ENCODE peak calls at places on chromosomes 3 and 15, in six cellular contexts. M is astrocyte of the cerebellum, O is upper lobe of left lung, X is lower lobe of right lung, Q is left lung, H is AG09309. F is an unnamed sample.

GRCh38 chr15:74213858-74214284 is 11.3 kb upstream of the STRA6 start:
- DNase-seq in M (no peak), O (no peak), X (no peak), Q (no peak), H (no peak), F (no peak)

GRCh38 chr3:34955684-34956083 is 683.6 kb upstream of the ARPP21 start:
- DNase-seq in M (no peak), O (no peak), X (no peak), Q (no peak), H (no peak), F (no peak)

GRCh38 chr15:79091204-79091867 is 756 bp upstream of the RASGRF1 start:
- DNase-seq in M (no peak), O (peak), X (no peak), Q (no peak), H (no peak), F (peak)

GRCh38 chr15:74913041-74913440 is 6.4 kb upstream of the FAM219B start:
- DNase-seq in M (no peak), O (no peak), X (no peak), Q (no peak), H (no peak), F (no peak)

GRCh38 chr3:122299872-122300460 is 25.1 kb upstream of the CSTA start:
- DNase-seq in M (no peak), O (no peak), X (no peak), Q (no peak), H (no peak), F (no peak)

GRCh38 chr3:1087066-1087555 is 5.7 kb upstream of the CNTN6 start:
- DNase-seq in M (peak), O (no peak), X (peak), Q (peak), H (peak), F (peak)

GRCh38 chr3:33278106-33278672 is 947 bp downstream of the FBXL2 start:
- DNase-seq in M (no peak), O (no peak), X (no peak), Q (no peak), H (no peak), F (no peak)

GRCh38 chr15:43748376-43748775 is 2.1 kb downstream of the PDIA3 start:
- DNase-seq in M (no peak), O (no peak), X (no peak), Q (no peak), H (no peak), F (no peak)

GRCh38 chr15:35596261-35596660 is 50.3 kb upstream of the DPH6 start:
- DNase-seq in M (no peak), O (no peak), X (no peak), Q (no peak), H (no peak), F (no peak)

GRCh38 chr3:118501152-118501551 is 533.5 kb downstream of the IGSF11 start:
- DNase-seq in M (peak), O (no peak), X (peak), Q (peak), H (no peak), F (no peak)

GRCh38 chr3:175102161-175102560 is 243.0 kb downstream of the NAALADL2 start:
- DNase-seq in M (no peak), O (no peak), X (no peak), Q (no peak), H (no peak), F (no peak)

GRCh38 chr3:39644176-39644575 is 165.2 kb upstream of the MYRIP start:
- DNase-seq in M (peak), O (no peak), X (no peak), Q (no peak), H (peak), F (no peak)

GRCh38 chr15:90934256-90934948 is 683 bp upstream of the UNC45A start:
- DNase-seq in M (peak), O (peak), X (peak), Q (peak), H (no peak), F (peak)

GRCh38 chr3:116302087-116302747 is 143.1 kb downstream of the LSAMP start:
- DNase-seq in M (no peak), O (no peak), X (no peak), Q (no peak), H (no peak), F (no peak)

GRCh38 chr15:101615986-101616848 is 36.0 kb downstream of the TM2D3 start:
- DNase-seq in M (peak), O (peak), X (no peak), Q (peak), H (peak), F (no peak)
- H3K4me3 ChIP-seq in M (no peak), O (peak), X (peak), Q (peak), H (peak), F (peak)

GRCh38 chr3:86991840-86992430 is 986 bp upstream of the VGLL3 start:
- DNase-seq in M (no peak), O (no peak), X (no peak), Q (no peak), H (no peak), F (no peak)

GRCh38 chr3:86991482-86991815 is 500 bp upstream of the VGLL3 start:
- DNase-seq in M (no peak), O (no peak), X (no peak), Q (no peak), H (no peak), F (no peak)

GRCh38 chr3:86989611-86990010 is 1.3 kb downstream of the VGLL3 start:
- DNase-seq in M (no peak), O (no peak), X (no peak), Q (no peak), H (no peak), F (no peak)

GRCh38 chr3:86990171-86990733 is 697 bp downstream of the VGLL3 start:
- DNase-seq in M (no peak), O (peak), X (peak), Q (no peak), H (no peak), F (no peak)

DNA sequence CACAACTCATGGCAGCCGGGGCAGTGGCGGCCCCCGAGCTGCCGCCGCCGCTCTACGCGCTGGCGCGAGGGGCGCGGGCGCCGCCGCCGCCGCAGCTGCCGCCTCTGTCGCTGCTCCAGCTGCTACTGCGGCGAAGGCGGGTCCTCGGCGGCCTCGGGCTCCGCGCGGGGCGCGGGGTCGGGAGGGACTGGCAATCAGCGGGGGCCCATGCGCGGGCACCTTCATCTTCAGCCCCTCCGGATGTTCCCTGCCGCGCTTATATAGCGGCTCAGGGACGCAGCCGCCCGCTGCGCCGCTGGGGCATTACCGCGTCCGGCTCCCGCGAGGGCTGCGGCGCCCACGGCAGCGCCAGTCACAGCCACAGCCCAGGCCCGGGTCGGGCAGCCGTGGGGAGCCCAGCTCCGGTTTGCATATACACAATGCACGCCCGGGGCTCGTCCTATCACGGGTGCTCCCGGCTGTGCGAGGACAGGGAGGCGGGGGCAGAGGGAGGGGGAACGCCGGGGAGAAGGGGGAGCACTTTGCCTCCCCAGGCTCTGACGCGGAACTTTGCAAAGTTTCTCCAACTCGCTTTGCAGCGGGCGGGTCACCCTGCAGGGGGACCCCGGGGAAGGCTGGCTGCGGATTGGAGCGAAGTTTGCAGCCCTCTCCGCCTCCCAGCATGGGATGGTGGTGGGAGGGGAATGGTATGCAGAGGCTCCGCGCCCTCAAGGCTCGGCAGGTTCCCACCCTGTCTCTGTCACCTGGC is at the start of gene VGLL3:
- DNase-seq in M (peak), O (peak), X (peak), Q (peak), H (no peak), F (peak)
- TF ChIP-seq CTCF in M (peak), O (no peak), X (peak), Q (no peak), H (peak), F (no peak)

GRCh38 chr3:184718431-184718830 is 6.6 kb upstream of the MAGEF1 start:
- DNase-seq in M (no peak), O (no peak), X (no peak), Q (no peak), H (no peak), F (no peak)
- H3K4me3 ChIP-seq in M (no peak), O (no peak), X (no peak), Q (no peak), H (no peak), F (no peak)

GRCh38 chr15:68278345-68279217 is 1.0 kb downstream of the FEM1B start:
- DNase-seq in M (no peak), O (no peak), X (no peak), Q (no peak), H (no peak), F (no peak)
- TF ChIP-seq CTCF in M (no peak), O (no peak), X (no peak), Q (no peak), H (peak), F (peak)

GRCh38 chr3:71345429-71346027 is 238.0 kb downstream of the FOXP1 start:
- DNase-seq in M (no peak), O (no peak), X (no peak), Q (no peak), H (peak), F (no peak)

GRCh38 chr3:71348831-71349230 is 234.7 kb downstream of the FOXP1 start:
- DNase-seq in M (no peak), O (no peak), X (no peak), Q (no peak), H (no peak), F (no peak)

GRCh38 chr3:71350998-71351397 is 232.5 kb downstream of the FOXP1 start:
- DNase-seq in M (no peak), O (no peak), X (no peak), Q (no peak), H (no peak), F (peak)

DNA sequence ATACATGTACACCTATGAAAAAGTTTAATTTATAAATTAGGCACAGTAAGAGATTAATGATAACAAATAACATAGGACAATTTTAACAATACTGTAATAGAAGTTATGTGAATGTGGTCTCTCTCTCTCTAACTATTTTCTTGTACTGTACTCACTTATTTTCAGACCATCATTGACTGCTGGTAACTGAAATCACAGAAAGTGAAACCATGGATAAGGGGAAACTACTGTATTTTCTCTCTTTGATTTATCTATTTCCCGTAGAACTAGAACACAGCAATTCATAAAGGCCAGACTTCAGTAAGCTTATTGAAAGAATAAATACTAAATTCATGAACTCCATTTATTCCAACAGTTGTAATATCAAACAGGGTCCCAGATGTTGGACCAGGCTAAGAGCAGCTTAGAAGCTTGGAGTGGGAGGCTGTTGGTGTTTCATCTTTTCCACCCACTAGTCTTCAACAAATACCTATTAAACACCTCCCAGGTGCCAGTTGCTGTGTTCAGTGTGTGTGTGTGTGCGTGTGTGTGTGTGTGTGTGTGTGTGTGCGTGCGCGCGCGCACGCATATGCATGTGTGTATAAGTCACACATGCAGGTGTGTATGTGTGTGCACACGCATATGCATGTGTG is 235.4 kb downstream of the FOXP1 start:
- DNase-seq in M (no peak), O (peak), X (no peak), Q (no peak), H (no peak), F (no peak)
- H3K4me3 ChIP-seq in M (no peak), O (no peak), X (no peak), Q (no peak), H (no peak), F (no peak)

GRCh38 chr3:25897019-25897418 is 107.1 kb downstream of the OXSM start:
- DNase-seq in M (no peak), O (no peak), X (no peak), Q (no peak), H (no peak), F (no peak)
- TF ChIP-seq CTCF in M (no peak), O (no peak), X (no peak), Q (no peak), H (peak), F (no peak)

DNA sequence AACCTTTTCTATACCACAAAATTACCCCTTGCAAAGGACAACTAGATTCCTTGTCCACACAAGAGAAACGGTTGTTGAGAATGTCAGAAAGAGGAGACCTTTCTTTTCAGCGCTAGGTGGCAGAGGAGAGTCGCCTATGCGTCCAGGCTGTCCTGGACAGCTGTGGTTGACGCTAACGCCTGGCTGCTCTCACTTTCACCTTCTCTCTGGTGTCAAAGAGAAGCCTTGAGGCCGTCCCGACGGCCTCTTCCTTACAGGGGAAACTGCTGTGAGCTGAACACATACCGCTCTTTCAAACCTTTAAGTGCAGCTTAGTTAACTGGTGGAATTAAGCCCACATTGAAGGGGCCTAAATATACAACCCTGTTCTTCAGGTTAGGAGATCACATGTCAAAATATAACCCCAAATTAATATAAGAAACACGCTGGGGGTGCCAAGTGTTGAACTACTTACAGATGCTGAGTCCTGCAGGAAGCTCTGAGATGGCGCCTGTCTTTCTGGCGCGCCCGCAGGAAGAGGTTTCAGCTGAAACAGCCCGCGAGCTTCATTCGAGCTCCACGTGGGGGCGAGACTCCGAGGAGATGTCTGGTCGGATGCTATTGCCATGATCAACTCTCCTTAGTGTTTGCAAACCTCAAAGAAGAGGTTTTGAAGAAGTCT is 26.1 kb upstream of the KBTBD8 start:
- DNase-seq in M (peak), O (peak), X (peak), Q (peak), H (peak), F (no peak)
- H3K4me3 ChIP-seq in M (peak), O (peak), X (peak), Q (peak), H (peak), F (peak)

GRCh38 chr3:59210260-59210659 is 160.4 kb upstream of the CFAP20DC start:
- DNase-seq in M (no peak), O (no peak), X (no peak), Q (no peak), H (no peak), F (no peak)

DNA sequence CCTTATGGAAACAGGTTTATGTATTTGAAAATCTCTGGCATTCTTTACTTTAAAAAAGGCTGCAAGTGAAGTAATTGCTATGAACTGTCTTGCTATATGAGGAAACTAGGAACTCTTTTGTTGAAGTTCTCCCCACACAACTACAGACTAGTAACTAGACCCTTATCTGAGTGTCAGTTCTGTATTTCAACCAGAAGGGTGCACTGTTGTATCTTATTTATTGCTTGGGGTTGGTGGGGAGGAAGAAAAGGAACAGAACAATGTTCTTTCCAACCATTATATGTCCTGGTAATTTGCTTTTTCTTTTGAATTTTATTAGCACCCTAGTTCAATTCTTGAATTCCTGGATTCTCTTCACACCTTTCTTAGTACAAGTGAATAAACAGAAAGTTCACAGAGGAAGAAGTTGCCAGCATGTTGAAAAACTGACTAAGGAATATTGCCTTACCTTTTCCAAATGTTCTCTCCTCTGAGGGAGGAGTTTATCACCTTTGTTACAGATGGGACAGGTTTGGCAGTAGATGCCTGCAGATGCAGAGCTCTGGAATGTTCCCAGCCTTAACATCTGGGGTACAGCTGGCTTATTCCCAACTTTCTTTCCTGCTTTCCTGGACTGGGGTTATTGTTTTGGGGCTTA is 162.4 kb upstream of the CFAP20DC start:
- DNase-seq in M (peak), O (no peak), X (no peak), Q (no peak), H (peak), F (no peak)
- TF ChIP-seq CTCF in M (peak), O (peak), X (peak), Q (peak), H (peak), F (no peak)